ENCODE peak calls at places on chromosomes 4 and X, in six cellular contexts. N is Caki2; S is activated effector memory CD4-positive, alpha-beta T cell treated with Interleukin-2 at 50 U/mL for 16 hours; O is CD8-positive, alpha-beta T cell; V is HFFc6; Z is HFF-Myc. D is an unnamed sample.

GRCh38 chr4:2069986-2070385 is 10.9 kb downstream of the NAT8L start:
- DNase-seq in N (no peak), S (no peak), O (no peak), V (no peak), Z (no peak), D (no peak)

GRCh38 chrX:153981771-153982533 is 9.4 kb downstream of the TMEM187 start:
- DNase-seq in N (no peak), S (peak), O (peak), V (no peak), Z (no peak), D (no peak)

GRCh38 chrX:1925053-1925481 is 310.2 kb downstream of the ASMT start:
- DNase-seq in N (no peak), S (no peak), O (no peak), V (no peak), Z (no peak), D (no peak)

GRCh38 chrX:31314921-31315320 is 243.1 kb upstream of the FTHL17 start:
- DNase-seq in N (no peak), S (no peak), O (no peak), V (no peak), Z (no peak), D (no peak)

GRCh38 chrX:2690856-2691542 is at the start of gene CD99:
- DNase-seq in N (peak), S (peak), O (peak), V (peak), Z (no peak), D (peak)

GRCh38 chr4:139509727-139510410 is 46.1 kb downstream of the SETD7 start:
- DNase-seq in N (peak), S (no peak), O (no peak), V (no peak), Z (no peak), D (peak)

GRCh38 chrX:68196939-68197791 is 236.1 kb downstream of the OPHN1 start:
- DNase-seq in N (peak), S (no peak), O (no peak), V (peak), Z (no peak), D (peak)

GRCh38 chr4:95537181-95537580 is 11.6 kb downstream of the UNC5C start:
- DNase-seq in N (no peak), S (no peak), O (no peak), V (no peak), Z (no peak), D (no peak)

GRCh38 chrX:107704587-107704986 is 71.0 kb downstream of the TSC22D3 start:
- DNase-seq in N (no peak), S (no peak), O (no peak), V (no peak), Z (no peak), D (no peak)

GRCh38 chr4:135177323-135177722 is 975.7 kb upstream of the PABPC4L start:
- DNase-seq in N (no peak), S (no peak), O (no peak), V (peak), Z (no peak), D (no peak)

GRCh38 chr4:139461022-139461421 is 7.1 kb downstream of the RAB33B start:
- DNase-seq in N (no peak), S (no peak), O (no peak), V (no peak), Z (no peak), D (no peak)

GRCh38 chrX:18873836-18874235 is 110.1 kb downstream of the PHKA2 start:
- DNase-seq in N (no peak), S (no peak), O (no peak), V (no peak), Z (no peak), D (no peak)

GRCh38 chrX:150581093-150581775 is 12.8 kb downstream of the MTM1 start:
- DNase-seq in N (peak), S (no peak), O (no peak), V (peak), Z (peak), D (peak)

GRCh38 chr4:81447551-81448266 is 24.0 kb downstream of the RASGEF1B start:
- DNase-seq in N (no peak), S (no peak), O (no peak), V (no peak), Z (no peak), D (no peak)

GRCh38 chr4:183960912-183961569 is 55.9 kb downstream of the STOX2 start:
- DNase-seq in N (peak), S (no peak), O (no peak), V (no peak), Z (no peak), D (no peak)

GRCh38 chr4:182265881-182266280 is 22.7 kb downstream of the TENM3 start:
- DNase-seq in N (no peak), S (no peak), O (no peak), V (no peak), Z (no peak), D (peak)

GRCh38 chr4:86993909-86994672 is 59.3 kb downstream of the AFF1 start:
- DNase-seq in N (no peak), S (no peak), O (no peak), V (no peak), Z (no peak), D (no peak)

GRCh38 chr4:162111078-162111477 is 52.7 kb downstream of the FSTL5 start:
- DNase-seq in N (no peak), S (no peak), O (no peak), V (no peak), Z (no peak), D (no peak)

GRCh38 chrX:72062890-72063289 is 68.8 kb downstream of the RTL5 start:
- DNase-seq in N (no peak), S (no peak), O (no peak), V (no peak), Z (no peak), D (no peak)

GRCh38 chr4:180060159-180060889 is 2182.9 kb upstream of the TENM3 start:
- DNase-seq in N (peak), S (no peak), O (no peak), V (peak), Z (no peak), D (peak)

GRCh38 chrX:120791013-120791643 is 84.5 kb downstream of the CT47B1 start:
- DNase-seq in N (peak), S (no peak), O (no peak), V (peak), Z (peak), D (peak)

GRCh38 chrX:40172169-40172979 is 74.6 kb upstream of the BCOR start:
- DNase-seq in N (no peak), S (peak), O (no peak), V (peak), Z (no peak), D (peak)

GRCh38 chrX:119990995-119991787 is 47.6 kb upstream of the NKAP start:
- DNase-seq in N (no peak), S (no peak), O (no peak), V (no peak), Z (no peak), D (no peak)

GRCh38 chrX:82813671-82814078 is 694.4 kb upstream of the POU3F4 start:
- DNase-seq in N (peak), S (no peak), O (no peak), V (peak), Z (no peak), D (peak)

GRCh38 chr4:118757761-118758213 is 72.6 kb downstream of the METTL14 start:
- DNase-seq in N (no peak), S (no peak), O (no peak), V (peak), Z (no peak), D (peak)

GRCh38 chr4:154073107-154073817 is 284.4 kb upstream of the SFRP2 start:
- DNase-seq in N (peak), S (no peak), O (no peak), V (peak), Z (no peak), D (peak)

GRCh38 chrX:41026326-41027136 is 58.7 kb upstream of the USP9X start:
- DNase-seq in N (no peak), S (no peak), O (no peak), V (no peak), Z (no peak), D (no peak)

GRCh38 chr4:129929052-129929451 is 833.1 kb downstream of the C4orf33 start:
- DNase-seq in N (no peak), S (no peak), O (no peak), V (no peak), Z (no peak), D (peak)

GRCh38 chrX:115183980-115184379 is 5.2 kb upstream of the RBMXL3 start:
- DNase-seq in N (no peak), S (no peak), O (no peak), V (peak), Z (no peak), D (no peak)

GRCh38 chr4:101846550-101846949 is 56.0 kb downstream of the BANK1 start:
- DNase-seq in N (no peak), S (no peak), O (no peak), V (no peak), Z (no peak), D (peak)